ENCODE peak calls at places on chromosomes 7 and 10, in five cellular contexts. U is A549, G is transverse colon, H is stomach, W is tibial nerve. V is an unnamed sample.

GRCh38 chr10:132560248-132560731 is 22.7 kb downstream of the INPP5A start:
- DNase-seq in H (no peak), G (no peak), U (no peak), W (no peak), V (no peak)

GRCh38 chr7:79719216-79719615 is 265.7 kb upstream of the MAGI2 start:
- DNase-seq in G (no peak), U (no peak), W (no peak), H (no peak), V (no peak)

GRCh38 chr10:2610946-2611345 is 456.4 kb upstream of the PFKP start:
- DNase-seq in H (no peak), G (no peak), U (no peak), W (no peak), V (no peak)

GRCh38 chr7:25083201-25083600 is 41.9 kb downstream of the CYCS start:
- DNase-seq in G (no peak), U (no peak), W (no peak), H (no peak), V (no peak)

GRCh38 chr7:27154901-27155815 is 1.3 kb downstream of the HOXA7 start:
- DNase-seq in H (peak), U (no peak), G (peak), W (no peak), V (peak)

GRCh38 chr10:126017961-126018560 is 121.7 kb downstream of the FANK1 start:
- DNase-seq in U (no peak), W (no peak), G (no peak), H (no peak), V (no peak)

GRCh38 chr7:78734626-78735025 is 718.8 kb downstream of the MAGI2 start:
- DNase-seq in G (no peak), U (no peak), H (no peak), W (no peak), V (no peak)

GRCh38 chr10:119025776-119026175 is 3.7 kb upstream of the NANOS1 start:
- DNase-seq in W (no peak), H (peak), U (no peak), G (no peak), V (no peak)

GRCh38 chr10:420154-421121 is 269.0 kb downstream of the DIP2C start:
- DNase-seq in G (no peak), H (no peak), U (no peak), W (no peak), V (no peak)

GRCh38 chr10:36943534-36943933 is 181.9 kb upstream of the ANKRD30A start:
- DNase-seq in W (no peak), G (no peak), H (no peak), U (no peak), V (peak)

GRCh38 chr10:88111294-88111693 is 247.9 kb downstream of the PTEN start:
- DNase-seq in H (no peak), U (no peak), W (no peak), G (no peak), V (no peak)

GRCh38 chr10:88114368-88114767 is 250.9 kb downstream of the PTEN start:
- DNase-seq in U (peak), H (peak), W (no peak), G (peak), V (no peak)

GRCh38 chr10:88113657-88114272 is 250.3 kb downstream of the PTEN start:
- DNase-seq in G (no peak), H (no peak), W (no peak), U (no peak), V (no peak)

GRCh38 chr10:88115406-88115805 is 252.0 kb downstream of the PTEN start:
- DNase-seq in W (no peak), G (no peak), H (no peak), U (no peak), V (no peak)

DNA sequence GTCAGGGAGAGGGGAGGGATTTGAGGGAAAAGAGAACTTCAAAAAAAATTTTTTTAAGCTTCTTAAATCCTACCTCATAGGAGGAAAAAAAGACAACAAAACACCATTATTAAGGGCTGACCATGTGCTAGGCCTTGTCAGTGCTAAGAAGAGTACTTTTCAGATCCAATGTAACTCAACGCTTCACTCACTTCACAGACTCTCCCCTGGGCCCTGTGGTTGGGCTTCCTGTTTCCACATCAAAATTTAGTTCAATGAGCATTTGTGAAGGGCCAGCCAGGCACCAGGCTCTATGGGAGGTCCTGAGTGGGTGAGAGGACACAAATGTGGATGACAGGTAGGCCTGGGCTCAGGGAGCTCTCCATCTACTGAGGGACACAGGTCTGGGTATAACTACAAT is 249.8 kb downstream of the PTEN start:
- DNase-seq in U (no peak), W (peak), H (no peak), G (no peak), V (no peak)
- TF ChIP-seq EP300 in U (no peak), W (no peak), H (no peak), G (no peak), V (no peak)

DNA sequence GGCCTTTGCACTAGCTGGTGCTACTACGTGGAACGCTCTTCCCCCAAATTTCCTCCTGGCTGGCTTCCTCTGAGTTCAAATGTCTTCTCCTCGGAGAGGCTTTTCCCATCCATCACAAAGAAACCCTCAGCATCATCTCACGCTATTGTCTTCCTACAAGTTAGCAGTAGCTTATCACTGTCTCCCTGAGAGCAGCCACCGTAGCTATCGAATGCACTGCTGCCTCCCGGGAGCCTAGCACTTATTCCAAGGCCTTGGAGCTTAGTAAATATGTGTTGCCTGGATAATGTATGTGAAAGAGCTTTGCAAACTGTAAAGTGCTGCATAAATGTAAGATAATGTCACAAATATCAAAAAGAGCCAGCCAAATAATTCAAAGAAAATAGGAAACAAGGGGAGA is 124.4 kb downstream of the KCNMA1 start:
- DNase-seq in H (no peak), U (no peak), G (no peak), W (no peak), V (no peak)
- TF ChIP-seq EP300 in H (no peak), U (no peak), G (no peak), W (no peak), V (no peak)

GRCh38 chr7:151116603-151117002 is 30.3 kb downstream of the AGAP3 start:
- DNase-seq in H (no peak), W (no peak), G (no peak), U (no peak), V (peak)
- TF ChIP-seq EP300 in H (no peak), W (no peak), G (no peak), U (no peak), V (no peak)

GRCh38 chr10:15521507-15521906 is 150.4 kb upstream of the FAM171A1 start:
- DNase-seq in H (no peak), G (no peak), W (no peak), U (no peak), V (no peak)
- TF ChIP-seq EP300 in H (no peak), G (no peak), W (no peak), U (no peak), V (no peak)

GRCh38 chr10:106255111-106255510 is 909.4 kb downstream of the SORCS1 start:
- DNase-seq in W (no peak), H (no peak), U (no peak), G (no peak), V (no peak)
- TF ChIP-seq EP300 in W (no peak), H (no peak), U (no peak), G (no peak), V (no peak)

GRCh38 chr10:84329986-84330651 is 1.7 kb downstream of the CCSER2 start:
- DNase-seq in U (no peak), H (no peak), G (no peak), W (no peak), V (no peak)
- TF ChIP-seq EP300 in U (no peak), H (no peak), G (no peak), W (no peak), V (no peak)

DNA sequence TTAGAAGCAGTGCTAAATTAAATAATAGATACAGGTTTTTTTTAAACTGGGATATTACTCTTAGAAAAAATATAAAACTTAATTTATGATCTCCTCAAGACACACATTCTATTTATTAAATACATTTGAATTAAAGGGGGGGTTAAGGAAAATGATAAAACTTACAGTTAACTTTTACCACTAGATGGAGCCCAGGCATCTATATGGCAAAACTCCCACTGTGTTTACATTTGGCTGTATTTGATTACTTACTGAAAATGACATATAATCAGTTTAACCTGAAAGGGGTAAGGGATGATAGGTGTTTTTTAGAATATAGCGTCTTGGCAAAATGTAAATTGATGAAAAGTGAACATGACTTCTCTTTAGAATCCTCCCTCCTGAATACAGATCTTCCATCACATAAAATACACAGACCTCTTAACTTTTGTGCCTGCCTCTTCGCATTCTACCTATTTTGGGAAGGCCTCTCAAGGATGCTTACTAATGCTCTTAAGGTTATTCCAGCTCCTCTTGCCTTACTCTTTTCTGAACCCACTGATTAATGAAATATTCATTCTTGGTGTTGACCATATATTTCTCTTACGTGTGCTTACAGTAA is 235.7 kb downstream of the AGMO start:
- DNase-seq in G (no peak), H (no peak), W (no peak), U (peak), V (no peak)
- TF ChIP-seq EP300 in G (no peak), H (no peak), W (no peak), U (no peak), V (no peak)

GRCh38 chr7:136039577-136040345 is 62.6 kb upstream of the MTPN start:
- DNase-seq in H (no peak), U (no peak), G (no peak), W (no peak), V (no peak)
- TF ChIP-seq EP300 in H (no peak), U (no peak), G (peak), W (no peak), V (no peak)